ENCODE peak calls at places on chromosomes 5 and 9, in eight cellular contexts. One of them, this sample, is unnamed.

GRCh38 chr9:129382281-129383004 is 204.4 kb upstream of the IER5L start:
- DNase-seq in spleen: no peak
- DNase-seq in tibial nerve: no peak
- DNase-seq in K562: no peak
- DNase-seq in AG09309: no peak
- DNase-seq in fibroblast of mammary gland: no peak
- DNase-seq in cardiac fibroblast: no peak
- DNase-seq in ovary: no peak
- DNase-seq in this sample: no peak

GRCh38 chr5:144504929-144505578 is 334.4 kb downstream of the KCTD16 start:
- DNase-seq in spleen: no peak
- DNase-seq in tibial nerve: no peak
- DNase-seq in K562: no peak
- DNase-seq in AG09309: no peak
- DNase-seq in fibroblast of mammary gland: peak; percentile 1
- DNase-seq in cardiac fibroblast: no peak
- DNase-seq in ovary: no peak
- DNase-seq in this sample: no peak

GRCh38 chr9:3980771-3981170 is 319.1 kb downstream of the GLIS3 start:
- DNase-seq in spleen: no peak
- DNase-seq in tibial nerve: no peak
- DNase-seq in K562: no peak
- DNase-seq in AG09309: no peak
- DNase-seq in fibroblast of mammary gland: peak; percentile 43
- DNase-seq in cardiac fibroblast: no peak
- DNase-seq in ovary: peak; percentile 49
- DNase-seq in this sample: no peak

GRCh38 chr5:102561894-102562760 is 63.3 kb upstream of the SLCO6A1 start:
- DNase-seq in spleen: no peak
- DNase-seq in tibial nerve: no peak
- DNase-seq in K562: peak; percentile 17
- DNase-seq in AG09309: no peak
- DNase-seq in fibroblast of mammary gland: peak; percentile 50
- DNase-seq in cardiac fibroblast: peak; percentile 61
- DNase-seq in ovary: no peak
- DNase-seq in this sample: no peak

GRCh38 chr5:61026004-61026403 is 81.0 kb downstream of the NDUFAF2 start:
- DNase-seq in spleen: no peak
- DNase-seq in tibial nerve: no peak
- DNase-seq in K562: no peak
- DNase-seq in AG09309: no peak
- DNase-seq in fibroblast of mammary gland: no peak
- DNase-seq in cardiac fibroblast: no peak
- DNase-seq in ovary: no peak
- DNase-seq in this sample: no peak

GRCh38 chr5:124253421-124253820 is 493.0 kb downstream of the ZNF608 start:
- DNase-seq in spleen: no peak
- DNase-seq in tibial nerve: no peak
- DNase-seq in K562: no peak
- DNase-seq in AG09309: no peak
- DNase-seq in fibroblast of mammary gland: peak; percentile 7
- DNase-seq in cardiac fibroblast: no peak
- DNase-seq in ovary: no peak
- DNase-seq in this sample: peak; percentile 38

GRCh38 chr9:109448223-109448622 is 49.9 kb downstream of the PTPN3 start:
- DNase-seq in spleen: no peak
- DNase-seq in tibial nerve: no peak
- DNase-seq in K562: no peak
- DNase-seq in AG09309: peak; percentile 10
- DNase-seq in fibroblast of mammary gland: peak; percentile 63
- DNase-seq in cardiac fibroblast: peak; percentile 52
- DNase-seq in ovary: no peak
- DNase-seq in this sample: no peak

GRCh38 chr9:34600908-34601307 is 11.0 kb downstream of the RPP25L start:
- DNase-seq in spleen: no peak
- DNase-seq in tibial nerve: no peak
- DNase-seq in K562: no peak
- DNase-seq in AG09309: no peak
- DNase-seq in fibroblast of mammary gland: no peak
- DNase-seq in cardiac fibroblast: no peak
- DNase-seq in ovary: no peak
- DNase-seq in this sample: no peak

GRCh38 chr9:83992407-83992806 is 11.8 kb downstream of the RMI1 start:
- DNase-seq in spleen: no peak
- DNase-seq in tibial nerve: no peak
- DNase-seq in K562: no peak
- DNase-seq in AG09309: no peak
- DNase-seq in fibroblast of mammary gland: peak; percentile 65
- DNase-seq in cardiac fibroblast: peak; percentile 39
- DNase-seq in ovary: no peak
- DNase-seq in this sample: no peak

GRCh38 chr5:105849701-105850100 is 1821.0 kb downstream of the EFNA5 start:
- DNase-seq in spleen: no peak
- DNase-seq in tibial nerve: no peak
- DNase-seq in K562: no peak
- DNase-seq in AG09309: no peak
- DNase-seq in fibroblast of mammary gland: peak; percentile 56
- DNase-seq in cardiac fibroblast: peak; percentile 58
- DNase-seq in ovary: no peak
- DNase-seq in this sample: no peak

GRCh38 chr9:98521141-98521540 is 187.6 kb downstream of the GABBR2 start:
- DNase-seq in spleen: no peak
- DNase-seq in tibial nerve: no peak
- DNase-seq in K562: no peak
- DNase-seq in AG09309: peak; percentile 34
- DNase-seq in fibroblast of mammary gland: peak; percentile 92
- DNase-seq in cardiac fibroblast: peak; percentile 90
- DNase-seq in ovary: no peak
- DNase-seq in this sample: no peak

GRCh38 chr5:14326035-14326909 is 183.1 kb downstream of the TRIO start:
- DNase-seq in spleen: no peak
- DNase-seq in tibial nerve: no peak
- DNase-seq in K562: peak; percentile 59
- DNase-seq in AG09309: no peak
- DNase-seq in fibroblast of mammary gland: no peak
- DNase-seq in cardiac fibroblast: no peak
- DNase-seq in ovary: no peak
- DNase-seq in this sample: no peak

GRCh38 chr5:16735092-16735970 is 118.5 kb upstream of the RETREG1 start:
- DNase-seq in spleen: no peak
- DNase-seq in tibial nerve: no peak
- DNase-seq in K562: no peak
- DNase-seq in AG09309: no peak
- DNase-seq in fibroblast of mammary gland: no peak
- DNase-seq in cardiac fibroblast: peak; percentile 2
- DNase-seq in ovary: no peak
- DNase-seq in this sample: no peak

DNA sequence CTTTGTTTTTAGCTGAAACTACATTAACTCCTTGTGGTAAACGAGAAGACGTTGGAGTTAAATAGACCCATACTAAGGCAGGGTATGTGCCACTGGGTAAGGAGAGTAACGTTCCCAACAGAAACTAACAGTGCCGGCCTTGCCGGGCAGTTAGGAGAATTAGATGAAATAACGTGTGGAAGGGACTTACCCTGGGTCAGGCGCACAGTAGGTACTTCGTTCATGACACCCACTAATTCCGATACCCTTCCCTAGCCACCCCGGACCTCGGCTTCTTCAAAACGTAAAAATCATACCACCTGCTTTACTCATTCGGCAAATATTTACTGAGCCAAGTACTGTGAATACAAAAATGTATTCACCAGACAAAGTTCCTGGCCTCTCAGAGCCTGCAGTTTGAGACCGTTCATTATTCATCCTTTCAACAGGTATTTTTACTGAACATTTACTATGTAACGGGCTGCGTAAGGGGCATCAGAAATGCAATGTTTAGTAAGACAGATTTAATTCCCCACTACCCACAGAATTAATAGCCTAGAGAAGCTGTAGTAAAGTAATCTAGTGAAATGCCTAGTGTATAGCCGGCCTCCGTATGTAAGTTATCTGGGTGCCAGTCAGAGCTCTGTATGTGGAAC is 3.2 kb upstream of the SMIM23 start:
- DNase-seq in spleen: no peak
- DNase-seq in tibial nerve: no peak
- DNase-seq in K562: no peak
- DNase-seq in AG09309: no peak
- DNase-seq in fibroblast of mammary gland: no peak
- DNase-seq in cardiac fibroblast: no peak
- DNase-seq in ovary: no peak
- DNase-seq in this sample: no peak
- TF ChIP-seq CTCF in spleen: no peak
- TF ChIP-seq CTCF in tibial nerve: no peak
- TF ChIP-seq CTCF in K562: no peak
- TF ChIP-seq CTCF in AG09309: no peak
- TF ChIP-seq CTCF in fibroblast of mammary gland: no peak
- TF ChIP-seq CTCF in cardiac fibroblast: no peak
- TF ChIP-seq CTCF in ovary: no peak
- TF ChIP-seq CTCF in this sample: no peak

GRCh38 chr5:179376701-179377420 is 31.6 kb upstream of the ADAMTS2 start:
- DNase-seq in spleen: no peak
- DNase-seq in tibial nerve: no peak
- DNase-seq in K562: no peak
- DNase-seq in AG09309: no peak
- DNase-seq in fibroblast of mammary gland: no peak
- DNase-seq in cardiac fibroblast: no peak
- DNase-seq in ovary: no peak
- DNase-seq in this sample: no peak
- H3K4me3 ChIP-seq in spleen: no peak overlapping the region
- H3K4me3 ChIP-seq in tibial nerve: no peak overlapping the region
- H3K4me3 ChIP-seq in K562: no peak overlapping the region
- H3K4me3 ChIP-seq in AG09309: no peak overlapping the region
- H3K4me3 ChIP-seq in fibroblast of mammary gland: no peak overlapping the region
- H3K4me3 ChIP-seq in cardiac fibroblast: no peak overlapping the region
- H3K4me3 ChIP-seq in ovary: no peak overlapping the region
- H3K4me3 ChIP-seq in this sample: no peak overlapping the region

GRCh38 chr5:113510836-113511451 is 2.5 kb upstream of the YTHDC2 start:
- DNase-seq in spleen: no peak
- DNase-seq in tibial nerve: no peak
- DNase-seq in K562: no peak
- DNase-seq in AG09309: no peak
- DNase-seq in fibroblast of mammary gland: peak; percentile 70
- DNase-seq in cardiac fibroblast: peak; percentile 78
- DNase-seq in ovary: no peak
- DNase-seq in this sample: no peak

GRCh38 chr5:113508756-113509155 is 4.7 kb upstream of the YTHDC2 start:
- DNase-seq in spleen: no peak
- DNase-seq in tibial nerve: no peak
- DNase-seq in K562: no peak
- DNase-seq in AG09309: no peak
- DNase-seq in fibroblast of mammary gland: peak; percentile 27
- DNase-seq in cardiac fibroblast: peak; percentile 44
- DNase-seq in ovary: no peak
- DNase-seq in this sample: no peak

GRCh38 chr5:113512341-113512740 is 1.2 kb upstream of the YTHDC2 start:
- DNase-seq in spleen: no peak
- DNase-seq in tibial nerve: no peak
- DNase-seq in K562: no peak
- DNase-seq in AG09309: no peak
- DNase-seq in fibroblast of mammary gland: no peak
- DNase-seq in cardiac fibroblast: no peak
- DNase-seq in ovary: no peak
- DNase-seq in this sample: no peak

GRCh38 chr5:113514263-113514590 is 733 bp downstream of the YTHDC2 start:
- DNase-seq in spleen: no peak
- DNase-seq in tibial nerve: no peak
- DNase-seq in K562: no peak
- DNase-seq in AG09309: no peak
- DNase-seq in fibroblast of mammary gland: no peak
- DNase-seq in cardiac fibroblast: no peak
- DNase-seq in ovary: no peak
- DNase-seq in this sample: no peak

DNA sequence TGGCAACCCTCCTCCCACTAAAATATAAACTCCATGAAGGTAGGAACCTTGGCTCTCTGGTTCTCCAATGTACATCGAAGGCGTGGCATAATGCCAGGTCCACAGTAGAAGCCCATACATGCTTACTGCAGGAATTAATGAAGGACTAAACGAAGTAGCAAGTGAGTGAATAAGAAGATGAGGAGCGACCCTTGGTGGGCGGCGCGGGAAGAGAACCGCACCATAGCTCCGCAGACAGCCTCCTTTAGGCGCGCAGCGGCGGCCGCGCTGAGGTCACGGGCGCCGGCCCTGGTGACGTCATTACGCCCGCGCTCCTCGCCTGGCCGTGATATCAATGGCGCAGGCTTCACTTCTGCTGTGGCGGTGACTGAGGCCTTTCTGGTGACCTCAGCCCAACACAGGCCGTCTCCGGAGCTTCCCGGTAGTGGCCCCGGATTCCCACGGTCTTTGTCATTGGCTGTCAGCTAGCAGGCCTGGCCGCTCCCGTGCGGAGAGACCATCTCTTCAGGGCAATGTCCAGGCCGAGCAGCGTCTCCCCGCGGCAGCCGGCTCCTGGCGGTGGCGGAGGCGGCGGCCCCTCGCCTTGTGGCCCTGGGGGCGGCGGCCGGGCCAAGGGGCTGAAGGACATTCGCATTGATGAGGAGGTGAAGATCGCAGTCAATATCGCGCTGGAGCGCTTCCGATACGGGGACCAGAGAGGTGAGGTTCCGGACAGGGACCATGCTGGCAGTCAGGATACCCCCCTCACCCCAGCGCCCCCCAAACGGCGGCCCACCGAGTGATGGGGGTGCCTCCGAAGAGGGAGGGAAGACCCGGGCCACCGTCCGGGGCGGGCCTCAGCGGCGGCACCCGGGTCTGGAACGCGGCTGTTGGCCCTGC is at the start of gene YTHDC2:
- DNase-seq in spleen: peak; percentile 96
- DNase-seq in tibial nerve: peak; percentile 74
- DNase-seq in K562: peak; percentile 77
- DNase-seq in AG09309: peak; percentile 18
- DNase-seq in fibroblast of mammary gland: peak; percentile 85
- DNase-seq in cardiac fibroblast: peak; percentile 88
- DNase-seq in ovary: peak; percentile 93
- DNase-seq in this sample: peak; percentile 89
- TF ChIP-seq CTCF in spleen: no peak
- TF ChIP-seq CTCF in tibial nerve: no peak
- TF ChIP-seq CTCF in K562: peak; percentile 40
- TF ChIP-seq CTCF in AG09309: peak; percentile 22
- TF ChIP-seq CTCF in fibroblast of mammary gland: peak; percentile 17
- TF ChIP-seq CTCF in cardiac fibroblast: no peak
- TF ChIP-seq CTCF in ovary: peak; percentile 27
- TF ChIP-seq CTCF in this sample: peak; percentile 23

DNA sequence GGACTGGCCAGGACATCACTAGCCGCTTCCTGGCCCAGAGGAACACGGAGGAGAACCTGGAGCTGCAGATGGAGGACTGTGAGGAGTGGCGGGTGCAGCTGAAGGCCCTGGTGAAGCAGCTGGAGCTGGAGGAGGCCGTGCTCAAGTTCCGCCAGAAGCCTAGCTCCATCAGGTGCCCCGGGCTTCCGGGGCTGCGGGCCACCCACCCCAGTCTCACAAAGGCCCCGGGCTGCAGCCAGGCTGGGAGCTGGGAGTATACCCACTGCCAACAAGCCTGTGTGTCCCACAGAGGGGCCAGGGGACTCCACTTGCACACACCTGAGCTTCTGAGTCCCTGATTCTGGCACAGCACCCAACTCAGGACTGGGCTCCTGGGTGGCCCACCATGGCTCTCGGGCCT is 1.7 kb upstream of the RABL6 start:
- DNase-seq in spleen: no peak
- DNase-seq in tibial nerve: no peak
- DNase-seq in K562: no peak
- DNase-seq in AG09309: no peak
- DNase-seq in fibroblast of mammary gland: no peak
- DNase-seq in cardiac fibroblast: no peak
- DNase-seq in ovary: peak; percentile 39
- DNase-seq in this sample: no peak
- H3K4me3 ChIP-seq in spleen: no peak overlapping the region
- H3K4me3 ChIP-seq in tibial nerve: no peak overlapping the region
- H3K4me3 ChIP-seq in K562: no peak overlapping the region
- H3K4me3 ChIP-seq in AG09309: no peak overlapping the region
- H3K4me3 ChIP-seq in fibroblast of mammary gland: no peak overlapping the region
- H3K4me3 ChIP-seq in cardiac fibroblast: no peak overlapping the region
- H3K4me3 ChIP-seq in ovary: no peak overlapping the region
- H3K4me3 ChIP-seq in this sample: no peak overlapping the region